ENCODE peak calls at places on chromosomes 3 and 15, in six cellular contexts. I, C, Q, R, T and D are unnamed samples.

GRCh38 chr3:184160456-184160855 is 5.3 kb downstream of the DVL3 start:
- DNase-seq in C (peak; percentile 71), R (no peak), Q (no peak), I (no peak), T (no peak), D (peak; percentile 66)

GRCh38 chr3:23667536-23668429 is 138.0 kb upstream of the UBE2E1 start:
- DNase-seq in C (peak; percentile 57), I (no peak), R (no peak), Q (no peak), T (no peak), D (no peak)

GRCh38 chr3:16247282-16248058 is 17.3 kb downstream of the DPH3 start:
- DNase-seq in C (peak; percentile 91), I (no peak), R (peak; percentile 66), Q (peak; percentile 63), T (no peak), D (peak; percentile 89)

GRCh38 chr15:39907216-39907615 is 12.8 kb downstream of the GPR176 start:
- DNase-seq in T (no peak), I (no peak), R (no peak), Q (no peak), C (no peak), D (no peak)

GRCh38 chr15:36468746-36469145 is 110.7 kb upstream of the CDIN1 start:
- DNase-seq in R (no peak), C (peak; percentile 65), Q (no peak), I (no peak), T (no peak), D (no peak)

GRCh38 chr3:72318504-72319201 is 529.6 kb downstream of the SHQ1 start:
- DNase-seq in Q (no peak), I (no peak), R (no peak), T (no peak), C (peak; percentile 37), D (no peak)

GRCh38 chr15:85742186-85742751 is 52.5 kb downstream of the KLHL25 start:
- DNase-seq in T (no peak), C (no peak), I (no peak), Q (no peak), R (no peak), D (peak; percentile 53)

GRCh38 chr3:143951351-143951971 is 20.2 kb upstream of the DIPK2A start:
- DNase-seq in I (no peak), T (no peak), C (peak; percentile 70), R (peak; percentile 26), Q (no peak), D (no peak)

GRCh38 chr15:69666441-69666882 is 213.8 kb downstream of the RPLP1 start:
- DNase-seq in R (no peak), I (no peak), C (peak; percentile 74), T (peak; percentile 92), Q (no peak), D (peak; percentile 83)

GRCh38 chr3:196670335-196670734 is 30.8 kb downstream of the NRROS start:
- DNase-seq in I (no peak), R (no peak), T (no peak), C (no peak), Q (no peak), D (peak; percentile 77)

GRCh38 chr3:9121366-9121765 is 128.1 kb downstream of the SRGAP3 start:
- DNase-seq in T (no peak), C (no peak), Q (no peak), I (no peak), R (no peak), D (no peak)

GRCh38 chr15:50767332-50767861 is 1.9 kb upstream of the SPPL2A start:
- DNase-seq in T (no peak), I (no peak), Q (no peak), R (no peak), C (no peak), D (no peak)

GRCh38 chr15:47573673-47574072 is 143.6 kb upstream of the SEMA6D start:
- DNase-seq in R (no peak), C (no peak), Q (no peak), T (no peak), I (no peak), D (no peak)

GRCh38 chr3:53231532-53232511 is 24.0 kb downstream of the TKT start:
- DNase-seq in R (no peak), C (no peak), T (no peak), I (peak; percentile 69), Q (no peak), D (peak; percentile 56)
- TF ChIP-seq CTCF in R (no peak), C (no peak), T (no peak), I (peak; percentile 64), Q (no peak), D (no peak)

DNA sequence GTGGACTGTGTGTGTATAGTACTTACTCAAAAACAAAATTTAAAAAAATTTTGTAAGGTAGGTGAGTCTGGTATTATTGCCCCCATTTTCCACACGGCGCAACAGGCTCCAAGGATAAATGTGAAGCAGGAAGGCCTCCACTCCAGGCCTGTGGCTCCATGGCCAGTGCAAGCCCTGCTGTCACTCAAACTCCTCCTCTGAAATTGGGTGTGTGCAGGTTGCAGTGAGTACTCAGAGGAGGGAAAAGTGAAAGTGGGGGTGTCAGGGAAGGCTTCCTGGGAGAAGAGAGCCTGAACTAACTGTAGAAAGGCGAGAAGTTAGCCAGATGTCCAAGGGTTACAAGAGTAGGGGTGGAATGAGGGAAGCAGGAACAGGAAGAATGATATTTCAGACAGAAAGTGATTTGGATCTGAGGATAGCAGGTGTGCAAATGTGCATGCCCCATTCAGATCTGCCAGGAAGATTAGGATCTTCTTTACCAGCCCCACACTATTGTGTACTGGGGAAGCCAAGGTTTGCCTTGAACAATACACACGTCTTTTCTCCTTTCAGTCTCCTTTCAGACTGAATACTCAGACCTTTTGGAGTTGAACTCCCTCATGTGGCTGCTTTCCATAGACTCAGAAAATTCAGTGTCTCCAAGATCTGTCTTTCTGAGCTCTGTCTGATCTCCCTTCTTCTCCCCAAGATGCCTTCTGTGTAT is 48.7 kb upstream of the RYK start:
- DNase-seq in C (peak; percentile 59), I (no peak), Q (no peak), R (no peak), T (no peak), D (no peak)
- TF ChIP-seq CTCF in C (peak; percentile 40), I (peak; percentile 78), Q (no peak), R (peak; percentile 29), T (no peak), D (no peak)

GRCh38 chr15:45276851-45277250 is 24.8 kb downstream of the SLC28A2 start:
- DNase-seq in C (peak; percentile 33), I (no peak), Q (no peak), R (no peak), T (no peak), D (no peak)
- TF ChIP-seq CTCF in C (peak; percentile 29), I (peak; percentile 78), Q (peak; percentile 73), R (peak; percentile 63), T (no peak), D (no peak)

DNA sequence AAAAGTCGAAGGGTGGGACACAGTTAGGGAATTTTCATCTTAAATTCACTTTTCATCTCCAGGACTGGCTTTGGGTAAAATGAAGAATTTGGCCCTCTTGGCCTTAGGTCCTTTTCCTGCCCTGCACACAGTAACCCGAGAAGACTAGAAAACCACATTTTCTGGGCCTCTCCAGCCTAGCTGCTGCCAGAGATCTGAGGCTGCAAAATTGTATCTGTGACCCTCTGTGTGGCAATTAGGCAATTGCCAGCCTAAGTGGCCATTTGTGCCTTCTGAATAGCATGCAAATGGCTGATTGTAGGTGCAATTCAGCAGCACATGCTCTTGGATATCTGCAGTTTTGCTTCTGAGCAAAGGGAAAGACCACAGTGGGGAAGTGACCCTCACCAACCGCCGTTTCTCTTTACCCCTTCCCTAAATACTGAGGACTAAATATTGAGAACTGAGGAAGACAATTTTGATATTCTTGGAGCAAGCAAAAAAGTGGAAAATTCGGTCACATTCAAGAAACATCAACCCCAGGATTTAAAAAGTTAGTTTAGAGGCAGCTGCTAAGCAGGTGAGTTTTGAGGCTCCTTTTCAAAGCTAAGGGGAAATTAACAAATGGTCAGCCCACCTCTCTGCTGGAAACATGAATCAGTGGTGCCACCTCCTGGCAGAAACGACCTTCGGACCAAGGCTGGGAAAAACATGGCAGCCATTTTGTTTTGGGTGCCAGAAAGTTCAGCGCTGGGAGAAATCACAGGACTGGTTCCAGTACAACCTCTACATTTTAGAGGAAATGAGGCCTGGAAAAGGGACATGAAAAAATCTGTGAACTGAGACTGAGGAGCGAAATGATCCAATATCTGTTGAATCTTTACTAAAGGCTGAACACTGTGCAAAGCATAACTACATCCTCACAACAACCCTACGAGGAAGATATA is 56.6 kb upstream of the PRTG start:
- DNase-seq in C (peak; percentile 73), R (peak; percentile 32), T (no peak), Q (no peak), I (no peak), D (no peak)
- TF ChIP-seq CTCF in C (peak; percentile 76), R (peak; percentile 72), T (peak; percentile 9), Q (no peak), I (peak; percentile 86), D (no peak)